ENCODE peak calls at places on chromosomes 11 and 22, in seven cellular contexts. H is AG09319, Z is GM13977, S is tibial artery, W is T-helper 2 cell, L is NCI-H774, G is nucleus accumbens. B is an unnamed sample.

GRCh38 chr11:446886-447285 is 3.2 kb upstream of the PTDSS2 start:
- DNase-seq in H (no peak), Z (no peak), S (no peak), W (no peak), L (no peak), G (no peak), B (peak)

GRCh38 chr22:20117656-20118571 is 888 bp upstream of the TRMT2A start:
- DNase-seq in H (no peak), Z (peak), S (no peak), W (peak), L (no peak), G (no peak), B (peak)

GRCh38 chr11:4025957-4026324 is 68.7 kb upstream of the RRM1 start:
- DNase-seq in H (no peak), Z (no peak), S (no peak), W (no peak), L (no peak), G (no peak), B (no peak)

GRCh38 chr11:77195071-77195705 is 67.1 kb downstream of the MYO7A start:
- DNase-seq in H (no peak), Z (no peak), S (no peak), W (no peak), L (no peak), G (no peak), B (peak)

GRCh38 chr22:45483319-45483718 is 19.4 kb upstream of the FBLN1 start:
- DNase-seq in H (no peak), Z (no peak), S (no peak), W (no peak), L (no peak), G (no peak), B (no peak)

GRCh38 chr22:41028841-41029240 is 63.6 kb upstream of the EP300 start:
- DNase-seq in H (peak), Z (no peak), S (no peak), W (no peak), L (no peak), G (no peak), B (no peak)

GRCh38 chr11:1083621-1084551 is 9.2 kb downstream of the MUC2 start:
- DNase-seq in H (no peak), Z (no peak), S (peak), W (no peak), L (no peak), G (no peak), B (no peak)

GRCh38 chr11:101327908-101328307 is 198.3 kb upstream of the PGR start:
- DNase-seq in H (no peak), Z (no peak), S (no peak), W (no peak), L (no peak), G (no peak), B (no peak)

GRCh38 chr11:67379061-67380058 is 6.0 kb upstream of the CLCF1 start:
- DNase-seq in H (no peak), Z (no peak), S (no peak), W (no peak), L (no peak), G (no peak), B (peak)

GRCh38 chr22:40204331-40205116 is 26.8 kb downstream of the TNRC6B start:
- DNase-seq in H (peak), Z (no peak), S (no peak), W (no peak), L (no peak), G (no peak), B (no peak)